ENCODE peak calls at places on chromosome 22, in seven cellular contexts. B is AG10803; N is CD8-positive, alpha-beta T cell; H is tibial artery; C is sigmoid colon; Y is aorta; X is bronchial epithelial cell. I is an unnamed sample.
A peak's percentile ranks its signal among the peaks of the same experiment; 100 is the strongest.

GRCh38 chr22:24423519-24424000 is 3.8 kb upstream of the ADORA2A start:
- DNase-seq in B (no peak), N (peak; percentile 72), H (no peak), C (peak; percentile 72), Y (peak; percentile 76), X (no peak), I (peak; percentile 73)

GRCh38 chr22:42310301-42310981 is 40.0 kb upstream of the TCF20 start:
- DNase-seq in B (no peak), N (no peak), H (no peak), C (no peak), Y (no peak), X (no peak), I (no peak)

GRCh38 chr22:31680764-31681624 is 19.0 kb upstream of the PISD start:
- DNase-seq in B (peak; percentile 89), N (no peak), H (no peak), C (peak; percentile 55), Y (peak; percentile 51), X (peak; percentile 55), I (no peak)

GRCh38 chr22:47095395-47096122 is 333.1 kb downstream of the TBC1D22A start:
- DNase-seq in B (no peak), N (no peak), H (no peak), C (no peak), Y (no peak), X (no peak), I (no peak)

GRCh38 chr22:18076060-18076497 is 1.7 kb upstream of the PEX26 start:
- DNase-seq in B (peak; percentile 91), N (peak; percentile 42), H (peak; percentile 67), C (peak; percentile 88), Y (peak; percentile 67), X (peak; percentile 84), I (peak; percentile 62)

GRCh38 chr22:43419371-43420080 is 7.7 kb downstream of the MPPED1 start:
- DNase-seq in B (no peak), N (no peak), H (no peak), C (no peak), Y (no peak), X (no peak), I (no peak)

GRCh38 chr22:47625531-47626427 is 863.3 kb downstream of the TBC1D22A start:
- DNase-seq in B (no peak), N (no peak), H (no peak), C (peak; percentile 45), Y (no peak), X (no peak), I (no peak)

GRCh38 chr22:22988785-22989184 is 81.5 kb upstream of the GNAZ start:
- DNase-seq in B (no peak), N (no peak), H (no peak), C (no peak), Y (no peak), X (no peak), I (no peak)

GRCh38 chr22:30486661-30487115 is 14.9 kb upstream of the SEC14L3 start:
- DNase-seq in B (no peak), N (no peak), H (no peak), C (no peak), Y (peak; percentile 26), X (peak; percentile 4), I (no peak)

GRCh38 chr22:17152340-17152739 is 6.7 kb downstream of the HDHD5 start:
- DNase-seq in B (no peak), N (no peak), H (no peak), C (no peak), Y (no peak), X (no peak), I (no peak)

GRCh38 chr22:46432164-46433068 is 96.9 kb downstream of the TRMU start:
- DNase-seq in B (peak; percentile 4), N (peak; percentile 17), H (no peak), C (no peak), Y (no peak), X (no peak), I (peak; percentile 56)

GRCh38 chr22:24894220-24894975 is 52.1 kb downstream of the LHFPL7 start:
- DNase-seq in B (peak; percentile 88), N (no peak), H (peak; percentile 91), C (peak; percentile 93), Y (peak; percentile 91), X (peak; percentile 98), I (no peak)

GRCh38 chr22:23075050-23075449 is 4.7 kb downstream of the GNAZ start:
- DNase-seq in B (no peak), N (no peak), H (no peak), C (no peak), Y (no peak), X (no peak), I (no peak)

GRCh38 chr22:46415816-46416536 is 80.5 kb downstream of the TRMU start:
- DNase-seq in B (peak; percentile 64), N (no peak), H (no peak), C (no peak), Y (no peak), X (no peak), I (no peak)

GRCh38 chr22:23106906-23107367 is 34.9 kb downstream of the RSPH14 start:
- DNase-seq in B (no peak), N (no peak), H (no peak), C (no peak), Y (no peak), X (no peak), I (no peak)

GRCh38 chr22:25167082-25167481 is 32.6 kb upstream of the CRYBB3 start:
- DNase-seq in B (no peak), N (no peak), H (no peak), C (no peak), Y (no peak), X (peak; percentile 53), I (no peak)

GRCh38 chr22:40409613-40410113 is 39.3 kb downstream of the SGSM3 start:
- DNase-seq in B (no peak), N (no peak), H (no peak), C (no peak), Y (no peak), X (no peak), I (no peak)

GRCh38 chr22:40218723-40219294 is 41.1 kb downstream of the TNRC6B start:
- DNase-seq in B (no peak), N (no peak), H (no peak), C (no peak), Y (no peak), X (peak; percentile 64), I (no peak)

GRCh38 chr22:37753746-37754145 is 54.0 kb upstream of the GCAT start:
- DNase-seq in B (no peak), N (no peak), H (no peak), C (no peak), Y (no peak), X (no peak), I (no peak)

GRCh38 chr22:31929126-31929928 is 15.0 kb upstream of the YWHAH start:
- DNase-seq in B (peak; percentile 54), N (no peak), H (no peak), C (no peak), Y (peak; percentile 33), X (no peak), I (no peak)

GRCh38 chr22:16717699-16718558 is 107.3 kb downstream of the XKR3 start:
- DNase-seq in B (no peak), N (no peak), H (no peak), C (no peak), Y (no peak), X (no peak), I (no peak)

GRCh38 chr22:19210188-19210587 is 31.7 kb upstream of the SLC25A1 start:
- DNase-seq in B (no peak), N (no peak), H (no peak), C (no peak), Y (no peak), X (no peak), I (no peak)

GRCh38 chr22:41181349-41182241 is 23.5 kb upstream of the L3MBTL2 start:
- DNase-seq in B (peak; percentile 90), N (no peak), H (peak; percentile 26), C (no peak), Y (peak; percentile 51), X (peak; percentile 67), I (no peak)

GRCh38 chr22:28977050-28977449 is 84.6 kb downstream of the C22orf31 start:
- DNase-seq in B (no peak), N (no peak), H (no peak), C (no peak), Y (no peak), X (no peak), I (no peak)
- H3K4me3 ChIP-seq in B (peak overlapping the region; percentile 5), N (no peak overlapping the region), H (no peak overlapping the region), C (peak overlapping the region; percentile 23), Y (no peak overlapping the region), X (no peak overlapping the region), I (no peak overlapping the region)

DNA sequence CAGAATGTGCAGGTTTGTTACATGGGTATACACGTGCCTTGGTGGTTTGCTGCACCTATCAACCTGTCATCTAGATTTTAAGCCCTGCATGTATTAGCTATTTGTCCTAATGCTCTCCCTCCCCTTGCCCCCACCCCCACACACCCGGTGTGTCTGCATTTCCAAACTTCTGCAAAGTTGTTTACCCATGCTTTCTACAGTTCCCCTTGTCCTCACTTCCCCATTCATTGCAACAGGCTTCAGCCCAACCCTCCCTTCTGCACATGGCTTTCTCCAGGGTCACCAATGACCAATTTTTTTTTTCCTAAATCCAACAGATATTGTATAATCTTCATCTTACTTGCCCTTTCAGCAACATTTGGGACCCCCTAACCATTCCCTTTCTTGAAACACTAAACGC is 32.0 kb upstream of the NUP50 start:
- DNase-seq in B (no peak), N (no peak), H (peak; percentile 44), C (no peak), Y (peak; percentile 65), X (no peak), I (no peak)
- H3K4me3 ChIP-seq in B (no peak overlapping the region), N (no peak overlapping the region), H (no peak overlapping the region), C (no peak overlapping the region), Y (no peak overlapping the region), X (no peak overlapping the region), I (no peak overlapping the region)

DNA sequence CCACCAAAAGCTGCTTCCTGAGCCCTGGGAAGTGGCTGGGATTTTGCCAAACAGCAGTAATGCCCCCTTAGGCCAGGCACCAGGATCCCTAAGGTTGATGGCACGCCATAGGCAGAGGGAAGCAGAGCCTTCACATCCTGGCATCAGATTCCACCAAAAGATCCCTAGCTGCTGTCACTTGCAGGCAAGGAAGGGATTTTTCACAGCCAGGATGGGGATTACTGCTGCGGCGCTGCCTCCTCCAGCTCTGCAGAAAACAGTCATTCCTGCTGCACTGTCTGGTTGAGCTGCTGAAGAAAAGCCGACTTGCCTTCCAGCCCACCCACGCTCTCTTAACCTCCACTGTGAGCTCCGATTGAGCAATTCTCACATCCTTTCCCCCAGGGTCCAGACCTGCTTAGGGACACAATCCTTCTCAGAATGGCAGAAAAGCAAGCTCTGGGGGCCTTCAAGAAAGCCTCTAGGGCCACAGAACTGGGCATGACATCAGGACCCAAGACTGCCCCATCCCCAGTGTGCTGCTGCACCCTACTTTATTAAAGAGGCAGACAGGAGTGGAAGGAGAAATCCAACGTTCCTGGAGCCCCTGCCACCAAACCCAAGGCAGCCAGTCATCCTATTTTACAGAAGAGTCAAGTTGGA is 19.9 kb downstream of the SYN3 start:
- DNase-seq in B (peak; percentile 15), N (no peak), H (no peak), C (no peak), Y (no peak), X (no peak), I (no peak)
- H3K4me3 ChIP-seq in B (no peak overlapping the region), N (no peak overlapping the region), H (no peak overlapping the region), C (no peak overlapping the region), Y (no peak overlapping the region), X (no peak overlapping the region), I (no peak overlapping the region)

DNA sequence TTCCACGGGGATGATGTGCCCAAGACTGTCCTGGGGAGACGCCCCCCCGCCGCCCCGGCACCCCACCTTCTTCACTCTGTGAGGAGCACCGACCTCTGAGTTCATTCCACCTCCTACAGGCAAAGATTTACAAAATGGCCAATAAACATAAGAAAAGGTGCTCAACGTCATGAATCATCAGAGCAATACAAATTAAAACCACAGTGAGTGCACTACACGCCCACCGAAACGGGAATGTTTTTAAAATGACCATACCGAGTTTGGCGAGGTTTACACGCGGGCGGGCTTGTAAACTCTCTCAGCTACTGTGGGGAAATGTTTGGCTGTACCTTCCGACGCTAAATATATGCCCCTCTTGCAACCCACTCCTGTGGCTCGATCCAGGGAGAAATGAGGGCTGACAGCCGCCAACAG is 7.9 kb downstream of the NPTXR start:
- DNase-seq in B (no peak), N (no peak), H (no peak), C (no peak), Y (no peak), X (no peak), I (no peak)
- H3K4me3 ChIP-seq in B (no peak overlapping the region), N (no peak overlapping the region), H (no peak overlapping the region), C (no peak overlapping the region), Y (no peak overlapping the region), X (no peak overlapping the region), I (no peak overlapping the region)

I was measured in CD8-positive, alpha-beta memory T cell.